ENCODE peak calls at places on chromosomes 11 and 22, in nine cellular contexts. Z, W, G, Y, O, J, N, T and V are unnamed samples.

GRCh38 chr11:76025068-76025467 is 181.2 kb downstream of the WNT11 start:
- DNase-seq in Z (no peak), W (peak), G (no peak), Y (no peak), O (no peak), J (no peak), N (no peak), T (no peak), V (no peak)

GRCh38 chr22:33600595-33600994 is 319.7 kb downstream of the LARGE1 start:
- DNase-seq in Z (no peak), W (no peak), G (no peak), Y (no peak), O (no peak), J (no peak), N (no peak), T (no peak), V (no peak)

GRCh38 chr22:19571207-19571795 is 47.1 kb upstream of the CLDN5 start:
- DNase-seq in Z (no peak), W (peak), G (no peak), Y (no peak), O (no peak), J (no peak), N (no peak), T (no peak), V (no peak)

GRCh38 chr11:71438650-71439049 is 9.5 kb downstream of the DHCR7 start:
- DNase-seq in Z (no peak), W (no peak), G (no peak), Y (no peak), O (no peak), J (no peak), N (no peak), T (no peak), V (no peak)

GRCh38 chr11:115699326-115699725 is 195.1 kb upstream of the CADM1 start:
- DNase-seq in Z (no peak), W (no peak), G (no peak), Y (no peak), O (no peak), J (no peak), N (no peak), T (no peak), V (no peak)

GRCh38 chr11:2803186-2804057 is 82.2 kb downstream of the CDKN1C start:
- DNase-seq in Z (peak), W (no peak), G (peak), Y (peak), O (peak), J (no peak), N (no peak), T (peak), V (no peak)

GRCh38 chr11:44939673-44940072 is 11.0 kb downstream of the TP53I11 start:
- DNase-seq in Z (no peak), W (no peak), G (no peak), Y (no peak), O (no peak), J (no peak), N (no peak), T (no peak), V (peak)

GRCh38 chr11:117221775-117222517 is 9.9 kb downstream of the PCSK7 start:
- DNase-seq in Z (peak), W (peak), G (peak), Y (no peak), O (peak), J (no peak), N (no peak), T (peak), V (no peak)

GRCh38 chr22:43669190-43669589 is 142.9 kb downstream of the EFCAB6 start:
- DNase-seq in Z (no peak), W (no peak), G (no peak), Y (no peak), O (no peak), J (no peak), N (no peak), T (no peak), V (no peak)

GRCh38 chr22:41917906-41918791 is 3.3 kb upstream of the SHISA8 start:
- DNase-seq in Z (peak), W (peak), G (peak), Y (peak), O (peak), J (peak), N (no peak), T (no peak), V (peak)

GRCh38 chr11:85772700-85773099 is 38.2 kb downstream of the SYTL2 start:
- DNase-seq in Z (no peak), W (peak), G (no peak), Y (no peak), O (no peak), J (no peak), N (no peak), T (no peak), V (no peak)

GRCh38 chr11:30545507-30545906 is 40.6 kb downstream of the MPPED2 start:
- DNase-seq in Z (peak), W (no peak), G (peak), Y (no peak), O (no peak), J (no peak), N (no peak), T (no peak), V (no peak)

GRCh38 chr11:124970925-124971324 is 16.9 kb downstream of the CCDC15 start:
- DNase-seq in Z (no peak), W (peak), G (no peak), Y (no peak), O (no peak), J (no peak), N (no peak), T (no peak), V (no peak)

GRCh38 chr11:19813158-19813879 is 100.7 kb downstream of the NAV2 start:
- DNase-seq in Z (no peak), W (no peak), G (no peak), Y (no peak), O (no peak), J (no peak), N (no peak), T (no peak), V (no peak)

GRCh38 chr11:19579957-19580356 is 132.7 kb upstream of the NAV2 start:
- DNase-seq in Z (no peak), W (no peak), G (no peak), Y (no peak), O (peak), J (no peak), N (no peak), T (no peak), V (no peak)

GRCh38 chr11:100573911-100574513 is 113.1 kb upstream of the ARHGAP42 start:
- DNase-seq in Z (no peak), W (no peak), G (no peak), Y (no peak), O (no peak), J (no peak), N (no peak), T (no peak), V (no peak)

GRCh38 chr11:121894581-121894980 is 221.4 kb downstream of the BLID start:
- DNase-seq in Z (no peak), W (peak), G (no peak), Y (no peak), O (no peak), J (no peak), N (no peak), T (no peak), V (no peak)

GRCh38 chr11:35794850-35795249 is 132.3 kb downstream of the TRIM44 start:
- DNase-seq in Z (no peak), W (peak), G (no peak), Y (no peak), O (no peak), J (peak), N (no peak), T (no peak), V (no peak)

GRCh38 chr22:35330258-35330861 is 30.7 kb downstream of the TOM1 start:
- DNase-seq in Z (peak), W (peak), G (peak), Y (peak), O (peak), J (no peak), N (no peak), T (peak), V (peak)

GRCh38 chr22:42268852-42269406 is 1.5 kb downstream of the TCF20 start:
- DNase-seq in Z (no peak), W (no peak), G (no peak), Y (no peak), O (no peak), J (no peak), N (no peak), T (no peak), V (no peak)

GRCh38 chr11:843818-844692 is 1.4 kb downstream of the TSPAN4 start:
- DNase-seq in Z (peak), W (peak), G (peak), Y (peak), O (peak), J (peak), N (peak), T (peak), V (peak)

GRCh38 chr22:42560781-42561180 is 7.0 kb downstream of the SERHL2 start:
- DNase-seq in Z (no peak), W (no peak), G (no peak), Y (no peak), O (peak), J (no peak), N (no peak), T (no peak), V (peak)

GRCh38 chr11:93220078-93220477 is 22.3 kb upstream of the SLC36A4 start:
- DNase-seq in Z (no peak), W (no peak), G (no peak), Y (no peak), O (no peak), J (no peak), N (no peak), T (no peak), V (no peak)

GRCh38 chr11:89540826-89541225 is 49.7 kb upstream of the NOX4 start:
- DNase-seq in Z (no peak), W (no peak), G (no peak), Y (no peak), O (no peak), J (no peak), N (no peak), T (no peak), V (no peak)

GRCh38 chr11:12885717-12886226 is 123.3 kb upstream of the RASSF10 start:
- DNase-seq in Z (no peak), W (no peak), G (no peak), Y (no peak), O (no peak), J (no peak), N (no peak), T (no peak), V (no peak)

GRCh38 chr11:129639300-129639699 is 176.3 kb upstream of the TMEM45B start:
- DNase-seq in Z (no peak), W (peak), G (no peak), Y (no peak), O (no peak), J (no peak), N (peak), T (no peak), V (no peak)

GRCh38 chr22:19707347-19708322 is 6.7 kb upstream of the SEPTIN5 start:
- DNase-seq in Z (no peak), W (no peak), G (peak), Y (peak), O (no peak), J (no peak), N (no peak), T (no peak), V (no peak)

GRCh38 chr11:11382858-11383532 is 29.9 kb upstream of the CSNK2A3 start:
- DNase-seq in Z (no peak), W (no peak), G (no peak), Y (no peak), O (no peak), J (peak), N (no peak), T (no peak), V (no peak)

GRCh38 chr11:2156416-2157182 is 4.4 kb downstream of the INS start:
- DNase-seq in Z (peak), W (peak), G (peak), Y (peak), O (peak), J (peak), N (peak), T (peak), V (peak)

GRCh38 chr11:102064316-102064715 is 17.1 kb downstream of the CFAP300 start:
- DNase-seq in Z (no peak), W (no peak), G (no peak), Y (no peak), O (no peak), J (no peak), N (no peak), T (no peak), V (no peak)

GRCh38 chr22:39475337-39475736 is 18.5 kb downstream of the MGAT3 start:
- DNase-seq in Z (no peak), W (no peak), G (no peak), Y (no peak), O (no peak), J (no peak), N (no peak), T (no peak), V (no peak)

GRCh38 chr11:94049351-94049750 is 28.2 kb downstream of the HEPHL1 start:
- DNase-seq in Z (no peak), W (no peak), G (no peak), Y (no peak), O (no peak), J (no peak), N (no peak), T (no peak), V (no peak)

GRCh38 chr11:73141031-73141308 is 1.1 kb downstream of the FCHSD2 start:
- DNase-seq in Z (no peak), W (no peak), G (peak), Y (peak), O (peak), J (peak), N (peak), T (no peak), V (peak)

GRCh38 chr11:33898957-33899356 is 7.1 kb upstream of the LMO2 start:
- DNase-seq in Z (no peak), W (no peak), G (no peak), Y (no peak), O (no peak), J (no peak), N (no peak), T (no peak), V (peak)

GRCh38 chr11:20672575-20672974 is 3.2 kb downstream of the NELL1 start:
- DNase-seq in Z (no peak), W (no peak), G (no peak), Y (no peak), O (no peak), J (no peak), N (no peak), T (no peak), V (peak)

GRCh38 chr11:44658451-44658850 is 68.3 kb upstream of the TSPAN18 start:
- DNase-seq in Z (no peak), W (peak), G (no peak), Y (no peak), O (no peak), J (no peak), N (peak), T (no peak), V (peak)

GRCh38 chr11:6253196-6253595 is 6.4 kb upstream of the CCKBR start:
- DNase-seq in Z (no peak), W (no peak), G (no peak), Y (no peak), O (no peak), J (no peak), N (no peak), T (no peak), V (no peak)

GRCh38 chr22:31185056-31185455 is 25.1 kb downstream of the RNF185 start:
- DNase-seq in Z (no peak), W (peak), G (no peak), Y (no peak), O (no peak), J (no peak), N (no peak), T (no peak), V (peak)

DNA sequence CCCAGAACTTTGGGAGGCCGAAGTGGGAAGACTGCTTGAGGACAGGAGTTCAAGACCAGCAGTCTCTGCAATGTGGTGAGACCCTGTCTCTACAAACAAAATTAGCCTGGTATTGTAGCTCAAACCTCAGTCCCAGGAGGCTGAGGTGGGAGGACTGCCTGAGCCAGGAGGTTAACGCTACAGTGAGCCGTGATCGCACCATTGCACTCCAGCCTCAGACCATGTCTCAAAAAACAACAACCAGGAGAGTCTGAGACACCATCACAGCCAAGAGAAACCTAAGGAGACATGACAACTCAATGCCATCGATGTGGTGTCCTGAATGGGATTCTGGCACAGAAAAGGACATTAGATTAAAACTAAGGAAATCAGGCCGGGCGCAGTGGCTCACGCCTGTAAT is 28.3 kb upstream of the KDM2A start:
- DNase-seq in Z (no peak), W (no peak), G (no peak), Y (no peak), O (no peak), J (no peak), N (no peak), T (no peak), V (no peak)
- TF ChIP-seq POLR2A in Z (no peak), W (no peak), G (no peak), Y (no peak), O (no peak), J (no peak), N (no peak), T (no peak), V (no peak)

DNA sequence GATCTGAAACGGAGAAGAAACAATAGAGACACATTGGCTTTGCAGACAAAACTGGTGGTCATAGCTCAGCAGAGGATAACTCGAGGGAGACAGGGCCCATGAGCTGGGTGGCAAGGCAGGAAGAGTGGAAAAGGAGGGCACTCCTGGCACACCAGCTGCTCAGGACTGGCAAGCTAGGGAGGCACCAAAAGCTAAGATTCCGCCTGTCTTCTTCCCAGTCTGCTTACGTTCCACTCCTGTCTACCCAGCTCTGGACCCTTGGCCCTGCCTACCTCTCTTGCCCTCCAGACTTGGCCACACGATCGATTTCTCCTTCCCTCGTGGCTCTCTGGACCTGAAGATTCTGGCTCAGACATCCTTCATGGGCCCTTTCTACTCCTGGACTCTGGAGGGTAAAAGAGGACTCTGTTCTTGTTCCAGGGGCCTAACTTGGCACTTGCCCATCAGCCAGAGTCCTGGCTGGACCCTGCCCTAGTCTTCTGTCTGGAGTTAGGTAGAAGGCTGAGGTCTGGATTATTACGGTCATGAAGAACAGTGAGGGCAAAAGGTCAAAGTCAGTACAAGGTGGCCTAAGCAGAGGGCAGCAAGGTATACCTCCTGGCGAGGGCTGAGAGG is 115.2 kb upstream of the PITPNB start:
- DNase-seq in Z (no peak), W (no peak), G (no peak), Y (peak), O (no peak), J (no peak), N (no peak), T (no peak), V (no peak)
- TF ChIP-seq POLR2A in Z (no peak), W (no peak), G (no peak), Y (no peak), O (no peak), J (no peak), N (no peak), T (no peak), V (no peak)

GRCh38 chr22:24426859-24427499 is 420 bp upstream of the ADORA2A start:
- DNase-seq in Z (no peak), W (no peak), G (no peak), Y (peak), O (no peak), J (no peak), N (no peak), T (no peak), V (no peak)

GRCh38 chr22:24428751-24429410 is 1.5 kb downstream of the ADORA2A start:
- DNase-seq in Z (no peak), W (no peak), G (no peak), Y (peak), O (no peak), J (no peak), N (no peak), T (no peak), V (no peak)

GRCh38 chr22:24426436-24426835 is 963 bp upstream of the ADORA2A start:
- DNase-seq in Z (no peak), W (no peak), G (no peak), Y (no peak), O (no peak), J (no peak), N (no peak), T (no peak), V (no peak)

GRCh38 chr22:24429411-24430365 is 2.3 kb downstream of the ADORA2A start:
- DNase-seq in Z (no peak), W (peak), G (no peak), Y (peak), O (no peak), J (no peak), N (no peak), T (no peak), V (no peak)

DNA sequence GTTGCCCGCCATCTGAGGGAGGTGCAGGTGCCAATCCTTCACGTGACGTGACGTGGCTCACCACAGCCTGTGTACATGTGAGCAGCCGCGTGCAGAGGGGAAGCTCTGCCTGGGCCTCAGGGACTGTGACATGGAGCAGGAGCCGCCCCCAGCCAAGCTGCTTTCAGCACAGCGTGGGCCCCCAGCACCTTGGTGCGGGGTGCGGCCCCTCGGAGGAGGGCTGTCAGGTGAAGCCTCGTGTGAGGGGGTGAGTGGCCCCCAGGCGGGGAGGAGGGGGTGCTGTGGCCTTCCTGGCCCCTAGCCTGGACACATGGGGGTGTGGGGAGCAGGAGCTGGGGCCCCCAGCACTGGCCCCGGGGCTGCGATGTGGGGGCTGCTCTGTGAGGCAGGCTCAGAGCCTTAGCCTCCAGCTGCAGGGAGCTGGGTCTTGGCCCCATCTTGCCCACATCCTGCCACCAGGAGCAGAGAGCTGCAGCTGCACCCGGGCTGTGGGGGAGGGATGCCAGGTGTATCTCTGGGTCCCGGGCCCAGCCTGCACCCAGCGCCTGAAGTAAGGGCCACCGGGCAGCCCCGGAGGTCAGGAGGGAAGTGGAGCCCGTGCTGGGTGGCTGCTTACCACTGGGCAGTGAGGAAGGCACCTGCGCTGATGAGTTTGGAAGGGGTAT is at the start of gene ADORA2A:
- DNase-seq in Z (peak), W (no peak), G (peak), Y (peak), O (no peak), J (no peak), N (no peak), T (no peak), V (no peak)
- TF ChIP-seq POLR2A in Z (no peak), W (no peak), G (no peak), Y (no peak), O (no peak), J (no peak), N (no peak), T (no peak), V (no peak)

DNA sequence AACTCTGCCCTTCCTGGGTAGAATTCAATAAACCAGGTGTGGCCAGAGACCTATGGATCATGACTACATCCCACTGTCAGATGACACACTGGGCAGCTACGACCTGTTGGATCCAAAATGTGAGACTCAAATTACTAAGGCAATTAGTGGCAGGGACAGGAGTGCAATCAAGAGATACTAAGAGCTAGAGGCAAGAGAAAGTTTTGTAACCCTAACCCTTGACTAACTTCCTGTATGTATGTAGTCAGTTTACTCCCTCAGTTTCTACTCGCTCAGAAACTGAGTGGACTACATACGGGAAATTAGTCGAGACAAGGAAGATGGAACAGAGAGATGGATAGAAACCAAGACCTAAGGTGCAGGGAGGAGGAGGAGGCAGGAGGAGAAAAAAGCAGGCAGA is 2.7 kb downstream of the CYB5R2 start:
- DNase-seq in Z (no peak), W (no peak), G (no peak), Y (no peak), O (no peak), J (no peak), N (no peak), T (no peak), V (no peak)
- TF ChIP-seq POLR2A in Z (no peak), W (no peak), G (no peak), Y (no peak), O (no peak), J (no peak), N (no peak), T (no peak), V (no peak)